ENCODE peak calls at places on chromosomes 16 and 17, in eight cellular contexts. K is MM.1S, U is thoracic aorta, O is uterus, R is tibial artery, T is esophagus muscularis mucosa, L is left ventricle myocardium inferior, B is ascending aorta. M is an unnamed sample.

GRCh38 chr17:63647936-63648335 is 25.7 kb downstream of the MAP3K3 start:
- DNase-seq in K (no peak), B (no peak), R (no peak), O (no peak), U (no peak), T (no peak), L (no peak), M (no peak)

GRCh38 chr17:7234100-7235012 is at the start of gene DVL2:
- DNase-seq in L (peak), R (peak), T (peak), B (peak), K (peak), U (peak), O (peak), M (peak)

GRCh38 chr17:28705074-28705659 is 6.5 kb downstream of the PROCA1 start:
- DNase-seq in O (no peak), L (no peak), T (no peak), B (no peak), R (no peak), U (no peak), K (no peak), M (no peak)

GRCh38 chr17:36980281-36980761 is 31.6 kb downstream of the AATF start:
- DNase-seq in T (no peak), U (no peak), L (no peak), O (no peak), K (no peak), B (no peak), R (no peak), M (no peak)

GRCh38 chr16:67666032-67666537 is 465 bp downstream of the ENKD1 start:
- DNase-seq in B (no peak), L (peak), O (peak), K (no peak), T (no peak), U (no peak), R (peak), M (no peak)

GRCh38 chr16:83835972-83836566 is 28.3 kb downstream of the HSBP1 start:
- DNase-seq in B (no peak), K (no peak), O (no peak), T (no peak), R (no peak), U (no peak), L (no peak), M (no peak)

GRCh38 chr16:77788196-77789084 is at the start of gene VAT1L:
- DNase-seq in R (peak), T (no peak), L (peak), B (no peak), K (peak), U (no peak), O (no peak), M (peak)

GRCh38 chr16:31077592-31078199 is 3.5 kb downstream of the ZNF646 start:
- DNase-seq in B (no peak), R (no peak), K (no peak), L (no peak), U (no peak), O (no peak), T (no peak), M (no peak)

GRCh38 chr16:4945560-4946502 is 8.9 kb upstream of the PPL start:
- DNase-seq in U (no peak), T (no peak), L (peak), K (no peak), R (peak), B (no peak), O (peak), M (no peak)

GRCh38 chr17:32631341-32632109 is 144.7 kb downstream of the CDK5R1 start:
- DNase-seq in U (no peak), B (no peak), O (no peak), T (no peak), R (no peak), K (no peak), L (no peak), M (no peak)

GRCh38 chr17:72556944-72557826 is 436.4 kb downstream of the SOX9 start:
- DNase-seq in K (peak), B (no peak), R (no peak), O (peak), L (peak), U (no peak), T (no peak), M (peak)

GRCh38 chr16:21608647-21609328 is 9.4 kb downstream of the METTL9 start:
- DNase-seq in T (no peak), R (no peak), U (no peak), L (no peak), O (no peak), B (no peak), K (no peak), M (no peak)

GRCh38 chr16:47198180-47198575 is 54.4 kb upstream of the NETO2 start:
- DNase-seq in U (no peak), R (no peak), L (no peak), O (no peak), B (no peak), T (no peak), K (no peak), M (no peak)

GRCh38 chr17:2388705-2389099 is 12.2 kb downstream of the MNT start:
- DNase-seq in K (no peak), R (no peak), T (no peak), U (no peak), L (no peak), O (no peak), B (no peak), M (no peak)

GRCh38 chr16:84648595-84649510 is 542 bp downstream of the KLHL36 start:
- DNase-seq in R (peak), L (peak), T (no peak), U (no peak), O (peak), B (no peak), K (peak), M (peak)

GRCh38 chr17:79026345-79027273 is 2.6 kb downstream of the C1QTNF1 start:
- DNase-seq in O (peak), R (peak), L (peak), B (no peak), T (no peak), U (no peak), K (no peak), M (no peak)

GRCh38 chr17:60300949-60301348 is 91.0 kb downstream of the USP32 start:
- DNase-seq in T (no peak), K (no peak), B (no peak), L (no peak), O (no peak), U (no peak), R (no peak), M (no peak)

GRCh38 chr16:88375236-88376052 is 7.3 kb upstream of the ZNF469 start:
- DNase-seq in K (no peak), U (no peak), O (no peak), B (no peak), L (peak), T (no peak), R (peak), M (no peak)

GRCh38 chr16:30472328-30472942 is at the start of gene ITGAL:
- DNase-seq in K (peak), T (no peak), U (no peak), L (peak), R (no peak), B (peak), O (no peak), M (no peak)

GRCh38 chr16:53680756-53681155 is 22.9 kb downstream of the RPGRIP1L start:
- DNase-seq in R (no peak), O (no peak), K (no peak), L (no peak), T (no peak), B (no peak), U (no peak), M (no peak)

GRCh38 chr17:48551601-48552452 is 6.9 kb upstream of the HOXB2 start:
- DNase-seq in R (no peak), B (no peak), K (no peak), O (no peak), U (no peak), T (no peak), L (no peak), M (no peak)

GRCh38 chr17:81002409-81003361 is 11.0 kb downstream of the CHMP6 start:
- DNase-seq in U (no peak), T (no peak), B (no peak), L (peak), R (no peak), K (no peak), O (peak), M (peak)

GRCh38 chr17:44967026-44967906 is 837 bp downstream of the C1QL1 start:
- DNase-seq in U (no peak), L (no peak), K (no peak), O (no peak), B (no peak), R (no peak), T (no peak), M (no peak)

GRCh38 chr16:86545927-86546637 is 9.0 kb downstream of the MTHFSD start:
- DNase-seq in T (no peak), B (no peak), R (no peak), K (no peak), L (no peak), O (no peak), U (no peak), M (no peak)

GRCh38 chr17:17506181-17506741 is 10.1 kb upstream of the RASD1 start:
- DNase-seq in U (no peak), O (no peak), T (no peak), B (no peak), K (no peak), R (no peak), L (peak), M (peak)

GRCh38 chr17:14346801-14347200 is 45.9 kb downstream of the HS3ST3B1 start:
- DNase-seq in U (no peak), L (no peak), B (no peak), O (no peak), T (no peak), K (no peak), R (no peak), M (no peak)

GRCh38 chr17:52477824-52478614 is 319.5 kb upstream of the CA10 start:
- DNase-seq in T (no peak), K (no peak), L (no peak), U (no peak), R (no peak), O (no peak), B (no peak), M (no peak)

GRCh38 chr16:56281256-56281805 is 90.0 kb downstream of the GNAO1 start:
- DNase-seq in B (no peak), O (no peak), T (no peak), R (no peak), K (no peak), L (no peak), U (no peak), M (peak)
- H3K27ac ChIP-seq in B (no peak), O (no peak), T (no peak), R (no peak), K (no peak), L (no peak), U (no peak), M (peak)

GRCh38 chr17:54864636-54865420 is 35.8 kb upstream of the TOM1L1 start:
- DNase-seq in T (peak), K (no peak), U (no peak), L (no peak), R (no peak), B (no peak), O (no peak), M (no peak)

GRCh38 chr17:54867634-54868033 is 33.0 kb upstream of the TOM1L1 start:
- DNase-seq in L (no peak), U (no peak), O (no peak), R (no peak), K (no peak), B (no peak), T (peak), M (no peak)

DNA sequence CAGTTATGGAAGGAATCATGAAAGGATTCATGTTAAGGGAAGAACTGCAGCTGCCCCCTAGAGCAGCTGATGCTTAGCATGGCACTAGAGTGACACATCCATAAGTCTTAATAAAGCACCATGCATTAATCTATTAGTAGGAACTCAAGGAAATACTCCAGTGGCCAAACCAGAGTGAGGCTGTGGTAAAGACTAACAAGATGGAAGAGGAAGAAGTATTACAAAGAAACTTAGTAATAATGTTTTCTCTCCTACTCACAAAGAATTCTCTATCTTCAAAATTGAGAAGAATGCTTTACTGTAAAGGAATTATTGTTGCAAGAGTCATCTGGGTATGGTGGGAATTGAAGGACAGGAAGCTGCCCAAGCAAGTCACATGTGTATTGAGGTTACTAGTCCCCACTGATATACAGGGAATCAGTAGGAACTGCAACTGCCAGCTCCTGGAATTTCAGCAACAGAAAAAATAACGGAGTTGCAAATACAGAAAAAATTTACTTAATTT is 29.9 kb upstream of the TOM1L1 start:
- DNase-seq in R (no peak), U (no peak), B (no peak), T (no peak), O (no peak), L (no peak), K (no peak), M (no peak)
- H3K27ac ChIP-seq in R (no peak), U (no peak), B (no peak), T (no peak), O (no peak), L (no peak), K (no peak), M (no peak)

GRCh38 chr16:57475711-57476339 is 10.5 kb downstream of the DOK4 start:
- DNase-seq in O (no peak), K (peak), R (no peak), B (no peak), U (no peak), T (no peak), L (no peak), M (no peak)

GRCh38 chr16:57473176-57473840 is 10.8 kb downstream of the POLR2C start:
- DNase-seq in B (no peak), U (no peak), R (no peak), T (no peak), L (no peak), K (no peak), O (no peak), M (no peak)

GRCh38 chr16:57473906-57474305 is 11.4 kb downstream of the POLR2C start:
- DNase-seq in L (no peak), T (no peak), K (no peak), U (no peak), B (no peak), O (no peak), R (no peak), M (no peak)

GRCh38 chr16:57476546-57477410 is 9.5 kb downstream of the DOK4 start:
- DNase-seq in B (no peak), U (no peak), O (no peak), K (no peak), L (no peak), R (no peak), T (no peak), M (no peak)

GRCh38 chr16:57474671-57475661 is 11.3 kb downstream of the DOK4 start:
- DNase-seq in R (no peak), K (no peak), U (no peak), O (no peak), L (no peak), T (no peak), B (no peak), M (no peak)
- H3K27ac ChIP-seq in R (no peak), K (no peak), U (no peak), O (no peak), L (no peak), T (no peak), B (no peak), M (no peak)

DNA sequence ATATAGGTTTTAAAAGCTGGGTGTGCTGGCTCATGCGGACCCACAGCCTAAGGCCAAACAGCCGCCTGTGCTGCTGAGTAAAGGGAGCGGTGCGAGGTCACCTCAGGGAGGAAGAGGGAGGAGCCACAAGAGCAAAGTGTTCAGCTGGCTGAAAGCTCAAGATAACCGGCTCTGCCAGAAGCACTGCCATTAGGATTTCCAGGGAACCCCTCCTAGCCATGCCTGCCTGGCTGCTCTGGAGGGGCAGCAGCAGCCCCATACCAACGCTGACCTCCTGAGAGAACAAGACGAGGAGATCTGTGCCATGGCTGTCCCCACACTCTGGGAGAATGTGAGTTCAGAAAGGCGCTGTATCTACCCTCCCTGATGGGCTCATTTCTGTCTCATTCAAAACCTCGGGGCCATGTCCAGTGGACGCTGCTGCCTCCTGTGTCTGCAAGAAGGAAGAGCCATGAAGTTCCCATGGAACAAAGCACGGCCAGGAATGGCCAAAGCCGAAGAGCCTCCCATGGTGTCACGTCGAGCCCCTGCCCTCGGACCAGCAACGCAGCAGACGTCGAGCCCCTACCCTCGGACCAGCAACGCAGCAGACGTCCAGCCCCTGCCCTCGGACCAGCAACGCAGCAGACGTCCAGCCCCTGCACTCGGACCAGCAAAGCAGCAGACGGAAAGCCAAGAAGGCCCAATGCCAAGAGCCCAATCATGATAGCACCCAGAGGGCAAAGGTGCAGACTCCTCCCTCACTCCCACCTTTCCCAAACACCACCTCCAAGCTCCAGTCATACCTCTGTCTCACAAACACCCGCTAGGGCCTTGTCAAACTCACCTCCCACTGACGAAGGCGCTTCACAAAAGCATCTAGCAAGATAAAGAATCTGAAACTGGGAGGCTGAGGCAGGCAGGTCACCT is 107.0 kb downstream of the ANKRD11 start:
- DNase-seq in L (peak), K (no peak), U (no peak), T (no peak), B (no peak), R (no peak), O (no peak), M (no peak)
- H3K27ac ChIP-seq in L (peak), K (no peak), U (no peak), T (no peak), B (no peak), R (no peak), O (no peak), M (no peak)

M was measured in substantia nigra.